ENCODE peak calls at places on chromosomes 7 and 10, in four cellular contexts. O, D, R and V are unnamed samples.

GRCh38 chr7:106023369-106024322 is 60.6 kb downstream of the CDHR3 start:
- DNase-seq in O (no peak), D (no peak), R (no peak), V (no peak)

GRCh38 chr7:69619619-69620018 is 21.3 kb downstream of the AUTS2 start:
- DNase-seq in D (no peak), R (no peak), O (no peak), V (no peak)

GRCh38 chr7:101602484-101603241 is 26.4 kb downstream of the MYL10 start:
- DNase-seq in R (peak), D (peak), O (peak), V (peak)

GRCh38 chr7:23205861-23206510 is 24.1 kb downstream of the NUP42 start:
- DNase-seq in D (no peak), R (no peak), O (no peak), V (no peak)

GRCh38 chr10:4485611-4486010 is 340.4 kb upstream of the AKR1E2 start:
- DNase-seq in D (no peak), O (no peak), R (no peak), V (no peak)

GRCh38 chr7:73851410-73852338 is 9.3 kb upstream of the TMEM270 start:
- DNase-seq in O (peak), D (no peak), R (peak), V (no peak)

GRCh38 chr7:105766421-105767191 is 109.8 kb downstream of the ATXN7L1 start:
- DNase-seq in O (no peak), R (no peak), D (no peak), V (no peak)

GRCh38 chr10:60566027-60566575 is 176.4 kb upstream of the ANK3 start:
- DNase-seq in D (no peak), O (no peak), R (no peak), V (no peak)

GRCh38 chr7:96636342-96636865 is 73.2 kb downstream of the SEM1 start:
- DNase-seq in D (no peak), R (no peak), O (no peak), V (no peak)

GRCh38 chr7:29189743-29190201 is 4.8 kb upstream of the CHN2 start:
- DNase-seq in R (peak), D (peak), O (peak), V (peak)
- TF ChIP-seq ZNF274 in R (peak), D (no peak), O (no peak), V (no peak)

GRCh38 chr7:108503112-108504026 is 22.6 kb downstream of the PNPLA8 start:
- DNase-seq in O (no peak), D (no peak), R (no peak), V (no peak)
- TF ChIP-seq ZNF274 in O (no peak), D (no peak), R (no peak), V (no peak)

DNA sequence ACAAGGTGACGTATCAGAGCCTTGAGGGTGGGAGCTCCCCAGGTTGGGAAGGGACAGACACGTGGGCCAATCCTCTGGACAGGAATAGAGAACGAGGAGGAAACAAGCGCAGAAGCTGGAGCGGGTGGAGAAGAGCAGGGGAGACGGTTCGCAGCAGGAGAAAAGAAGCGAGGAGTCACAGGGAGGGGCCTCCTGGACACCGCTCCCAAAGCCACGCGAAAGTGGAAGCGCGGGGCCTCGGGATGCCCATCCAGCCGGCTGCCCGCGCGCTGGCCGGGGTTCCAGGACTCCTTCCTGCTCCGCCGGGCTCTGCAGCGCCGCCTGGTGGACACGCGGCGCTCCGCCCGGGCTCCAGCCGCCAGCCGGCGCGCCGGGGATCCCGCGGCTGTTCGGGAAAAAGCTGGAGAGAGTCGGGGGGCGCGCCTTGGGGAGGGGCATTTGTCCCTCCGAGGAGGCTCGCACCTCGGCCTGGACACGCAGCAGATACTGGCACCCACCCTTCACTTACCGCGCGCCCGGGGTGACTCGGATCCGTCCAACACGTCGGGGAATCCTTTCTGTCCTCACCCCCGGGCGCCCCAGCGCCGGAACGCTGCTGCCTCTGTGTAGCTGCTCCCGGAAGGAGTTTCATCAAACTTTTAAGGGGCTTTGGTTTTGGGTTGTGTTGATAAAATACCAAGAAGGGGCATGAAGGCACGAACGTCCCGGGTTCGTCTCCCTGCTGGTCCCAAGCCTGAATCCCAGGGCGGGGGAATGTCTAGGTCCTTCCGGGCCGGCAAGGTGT is 6.2 kb downstream of the ZNF503 start:
- DNase-seq in O (no peak), D (no peak), R (no peak), V (no peak)
- TF ChIP-seq ZNF274 in O (no peak), D (no peak), R (no peak), V (no peak)

GRCh38 chr10:132370426-132371340 is 26.3 kb upstream of the PWWP2B start:
- DNase-seq in D (no peak), R (no peak), O (no peak), V (no peak)
- TF ChIP-seq ZNF274 in D (no peak), R (no peak), O (no peak), V (no peak)

DNA sequence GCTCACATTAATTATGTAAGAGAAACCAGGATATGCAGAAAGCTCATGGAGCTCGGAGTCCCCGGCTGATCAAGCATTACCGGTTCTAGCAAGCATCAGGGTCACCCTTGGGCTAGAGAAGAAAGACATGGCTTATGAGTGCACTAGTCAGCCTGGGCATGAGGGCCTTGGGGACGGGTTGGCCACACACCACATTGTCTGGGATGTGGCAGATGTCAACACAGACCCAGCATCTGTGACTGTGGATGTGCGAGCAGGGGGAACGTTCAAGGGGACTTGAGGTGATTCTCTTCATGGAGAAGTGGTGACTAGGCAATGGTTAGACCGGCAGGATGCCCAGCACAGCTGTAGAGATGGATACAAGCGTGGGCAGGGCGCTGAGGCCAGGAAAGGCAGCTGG is 13.7 kb downstream of the ZMIZ2 start:
- DNase-seq in R (no peak), D (no peak), O (no peak), V (no peak)
- TF ChIP-seq ZNF274 in R (no peak), D (no peak), O (no peak), V (no peak)

GRCh38 chr10:14190702-14191101 is 140.0 kb downstream of the FRMD4A start:
- DNase-seq in D (no peak), O (no peak), R (no peak), V (no peak)

GRCh38 chr10:14185501-14186045 is 145.2 kb downstream of the FRMD4A start:
- DNase-seq in O (peak), R (peak), D (peak), V (peak)

GRCh38 chr10:14184841-14185500 is 145.8 kb downstream of the FRMD4A start:
- DNase-seq in O (no peak), D (no peak), R (peak), V (no peak)

GRCh38 chr10:14182781-14183180 is 147.9 kb downstream of the FRMD4A start:
- DNase-seq in O (no peak), D (no peak), R (no peak), V (no peak)

DNA sequence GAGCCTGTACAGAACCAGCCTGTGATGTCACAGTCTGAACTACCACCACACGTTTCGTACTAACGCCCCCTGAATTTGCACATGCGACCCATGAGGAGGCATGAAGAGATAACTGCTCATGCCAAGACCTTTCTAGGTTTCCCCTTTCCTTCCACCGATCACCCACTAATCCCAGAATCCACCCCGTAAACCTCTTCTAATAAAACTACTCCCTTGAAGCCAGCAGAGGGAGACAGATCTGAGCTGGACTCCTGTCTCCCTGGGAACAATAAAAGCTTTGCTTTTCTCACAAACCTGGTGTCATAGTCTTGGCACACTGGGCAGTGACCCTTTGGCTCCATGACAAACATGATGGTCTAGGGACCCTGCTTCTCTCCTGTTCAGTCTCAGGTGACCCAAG is 144.5 kb downstream of the FRMD4A start:
- DNase-seq in O (no peak), R (peak), D (no peak), V (no peak)
- TF ChIP-seq ZNF274 in O (no peak), R (no peak), D (no peak), V (no peak)

GRCh38 chr7:148697950-148698396 is 730 bp upstream of the CUL1 start:
- DNase-seq in R (no peak), O (no peak), D (no peak), V (no peak)

GRCh38 chr7:148695953-148696352 is 2.8 kb upstream of the CUL1 start:
- DNase-seq in O (no peak), D (no peak), R (no peak), V (no peak)

GRCh38 chr7:148698397-148699023 is at the start of gene CUL1:
- DNase-seq in D (peak), O (peak), R (peak), V (peak)

GRCh38 chr7:148696787-148697186 is 1.9 kb upstream of the CUL1 start:
- DNase-seq in D (no peak), O (no peak), R (no peak), V (no peak)

DNA sequence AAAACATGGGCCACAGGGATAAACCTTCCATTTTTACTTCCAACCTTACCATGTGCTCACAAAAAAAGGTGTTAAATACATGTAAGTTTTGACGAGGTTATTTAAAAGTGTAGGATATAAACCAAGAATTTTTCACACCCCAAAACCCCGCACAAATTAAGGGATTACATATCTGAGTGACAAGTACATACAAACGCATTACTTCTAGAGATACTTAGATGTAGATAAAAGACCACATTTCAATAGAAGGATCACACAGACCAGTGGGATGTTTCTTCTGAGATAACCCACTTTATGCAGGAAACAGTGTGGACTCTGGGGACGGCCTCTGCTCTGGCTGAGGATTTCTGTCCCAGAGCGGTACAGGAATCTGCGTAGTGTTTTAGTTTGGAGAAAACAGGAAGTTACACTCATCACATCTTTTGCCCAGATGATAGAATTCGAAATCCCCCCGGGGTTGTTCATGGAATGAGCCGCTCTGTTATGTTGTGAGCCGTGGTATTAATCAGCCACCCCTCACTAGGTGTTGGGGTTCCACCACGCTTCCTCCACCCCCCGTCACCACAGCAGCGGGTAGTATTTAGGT is 1.4 kb upstream of the CUL1 start:
- DNase-seq in D (no peak), R (no peak), O (no peak), V (no peak)
- TF ChIP-seq ZNF274 in D (no peak), R (no peak), O (no peak), V (no peak)

GRCh38 chr10:55881588-55881987 is 479.5 kb downstream of the ZWINT start:
- DNase-seq in D (no peak), O (no peak), R (no peak), V (no peak)
- TF ChIP-seq ZNF274 in D (no peak), O (no peak), R (no peak), V (no peak)